ENCODE peak calls at places on chromosome 18, in nine cellular contexts. D is stimulated activated CD8-positive, alpha-beta memory T cell treated with anti-CD3 and anti-CD28 coated beads, Interleukin-4, amount 100 ng/mL, for 4 hours; B is natural killer cell treated with Interleukin-12 subunit alpha and Interleukin-12 subunit beta and Interleukin-15 and Interleukin-18, amount 100 ng/mL, for 72 hours; R is neural crest cell; M is iPS-NIHi11; W is activated CD8-positive, alpha-beta memory T cell treated with anti-CD3 and anti-CD28 coated beads, Interleukin-2, amount 10 ng/mL, durations not matched to agents 7 days and 5 days; Q is foreskin fibroblast; F is transverse colon; O is Daoy. Z is an unnamed sample.

GRCh38 chr18:76545433-76546281 is 50.6 kb upstream of the ZNF516 start:
- DNase-seq in D (no peak), B (no peak), R (no peak), M (no peak), W (no peak), Q (no peak), F (no peak), O (no peak), Z (no peak)

GRCh38 chr18:59063300-59063895 is 76.3 kb upstream of the SEC11C start:
- DNase-seq in D (no peak), B (no peak), R (no peak), M (no peak), W (no peak), Q (no peak), F (no peak), O (no peak), Z (no peak)

GRCh38 chr18:22840606-22841144 is 92.5 kb upstream of the RBBP8 start:
- DNase-seq in D (no peak), B (no peak), R (no peak), M (no peak), W (no peak), Q (peak; percentile 46), F (no peak), O (no peak), Z (no peak)

GRCh38 chr18:48575301-48575657 is 36.4 kb downstream of the CTIF start:
- DNase-seq in D (no peak), B (no peak), R (no peak), M (no peak), W (no peak), Q (no peak), F (no peak), O (no peak), Z (no peak)

GRCh38 chr18:23204589-23205235 is 69.4 kb downstream of the CABLES1 start:
- DNase-seq in D (no peak), B (no peak), R (no peak), M (no peak), W (no peak), Q (peak; percentile 25), F (no peak), O (no peak), Z (no peak)

GRCh38 chr18:76988827-76989646 is 143.5 kb downstream of the MBP start:
- DNase-seq in D (no peak), B (peak; percentile 60), R (no peak), M (no peak), W (no peak), Q (no peak), F (no peak), O (no peak), Z (no peak)

GRCh38 chr18:62715829-62716678 is 713 bp downstream of the PHLPP1 start:
- DNase-seq in D (no peak), B (peak; percentile 78), R (peak; percentile 40), M (peak; percentile 71), W (peak; percentile 82), Q (peak; percentile 83), F (peak; percentile 70), O (peak; percentile 70), Z (peak; percentile 69)

GRCh38 chr18:2680216-2680792 is 24.8 kb downstream of the SMCHD1 start:
- DNase-seq in D (no peak), B (no peak), R (no peak), M (no peak), W (no peak), Q (no peak), F (no peak), O (no peak), Z (no peak)

GRCh38 chr18:57856707-57857280 is 53.7 kb upstream of the ATP8B1 start:
- DNase-seq in D (no peak), B (no peak), R (no peak), M (no peak), W (no peak), Q (no peak), F (no peak), O (no peak), Z (no peak)